ENCODE peak calls at places on chromosomes 5 and 9, in eight cellular contexts. A, M, X, O, U, Z, W and N are unnamed samples.

GRCh38 chr5:90640484-90641059 is 82.0 kb downstream of the ADGRV1 start:
- DNase-seq in A (no peak), M (peak; percentile 9), X (peak; percentile 65), O (no peak), U (no peak), Z (no peak), W (no peak), N (no peak)

GRCh38 chr5:172266071-172266675 is 17.4 kb downstream of the UBTD2 start:
- DNase-seq in A (no peak), M (peak; percentile 56), X (no peak), O (no peak), U (no peak), Z (no peak), W (no peak), N (no peak)

GRCh38 chr5:160020969-160021368 is 12.0 kb downstream of the TTC1 start:
- DNase-seq in A (no peak), M (peak; percentile 8), X (peak; percentile 25), O (no peak), U (no peak), Z (no peak), W (no peak), N (no peak)

GRCh38 chr9:109118802-109119438 is 827 bp downstream of the TMEM245 start:
- DNase-seq in A (no peak), M (no peak), X (peak; percentile 27), O (no peak), U (peak; percentile 21), Z (no peak), W (no peak), N (peak; percentile 84)

GRCh38 chr5:124574521-124575436 is 171.7 kb downstream of the ZNF608 start:
- DNase-seq in A (no peak), M (no peak), X (no peak), O (no peak), U (no peak), Z (no peak), W (no peak), N (no peak)

GRCh38 chr5:172321593-172321992 is 38.0 kb upstream of the UBTD2 start:
- DNase-seq in A (no peak), M (peak; percentile 55), X (no peak), O (no peak), U (no peak), Z (no peak), W (no peak), N (no peak)

GRCh38 chr9:77747163-77747562 is 99.0 kb upstream of the GNA14 start:
- DNase-seq in A (no peak), M (no peak), X (no peak), O (no peak), U (no peak), Z (no peak), W (no peak), N (no peak)

GRCh38 chr9:8724284-8725018 is 924.9 kb upstream of the DMAC1 start:
- DNase-seq in A (no peak), M (no peak), X (no peak), O (no peak), U (no peak), Z (no peak), W (no peak), N (no peak)

GRCh38 chr5:36305571-36306326 is 4.0 kb upstream of the RANBP3L start:
- DNase-seq in A (peak; percentile 38), M (peak; percentile 61), X (peak; percentile 64), O (no peak), U (peak; percentile 39), Z (no peak), W (peak; percentile 71), N (peak; percentile 39)

GRCh38 chr5:9622891-9623547 is 7.1 kb downstream of the TAS2R1 start:
- DNase-seq in A (no peak), M (peak; percentile 45), X (peak; percentile 77), O (peak; percentile 36), U (no peak), Z (no peak), W (no peak), N (no peak)

GRCh38 chr9:134669556-134669955 is 28.0 kb downstream of the COL5A1 start:
- DNase-seq in A (no peak), M (no peak), X (no peak), O (no peak), U (no peak), Z (no peak), W (no peak), N (peak; percentile 25)

GRCh38 chr9:109846781-109847180 is 66.8 kb downstream of the PALM2AKAP2 start:
- DNase-seq in A (no peak), M (no peak), X (no peak), O (no peak), U (peak; percentile 7), Z (no peak), W (no peak), N (no peak)

GRCh38 chr5:139271201-139272027 is 22.1 kb upstream of the MATR3 start:
- DNase-seq in A (peak; percentile 84), M (peak; percentile 84), X (peak; percentile 83), O (no peak), U (peak; percentile 84), Z (no peak), W (no peak), N (no peak)

GRCh38 chr9:73074176-73074708 is 77.4 kb upstream of the ANXA1 start:
- DNase-seq in A (peak; percentile 29), M (no peak), X (no peak), O (peak; percentile 62), U (no peak), Z (no peak), W (no peak), N (no peak)

GRCh38 chr5:168227001-168227400 is 64.4 kb upstream of the WWC1 start:
- DNase-seq in A (no peak), M (peak; percentile 80), X (no peak), O (no peak), U (no peak), Z (no peak), W (no peak), N (no peak)

GRCh38 chr5:91272858-91273257 is 110.3 kb downstream of the ARRDC3 start:
- DNase-seq in A (no peak), M (no peak), X (peak; percentile 71), O (no peak), U (no peak), Z (no peak), W (no peak), N (no peak)

GRCh38 chr9:112866662-112867274 is 23.9 kb downstream of the SLC46A2 start:
- DNase-seq in A (peak; percentile 25), M (peak; percentile 77), X (no peak), O (peak; percentile 52), U (no peak), Z (no peak), W (no peak), N (no peak)

GRCh38 chr5:131679911-131680310 is 44.9 kb upstream of the RAPGEF6 start:
- DNase-seq in A (peak; percentile 55), M (peak; percentile 11), X (peak; percentile 69), O (peak; percentile 68), U (peak; percentile 5), Z (no peak), W (no peak), N (no peak)

GRCh38 chr9:5596173-5596572 is 32.7 kb upstream of the RIC1 start:
- DNase-seq in A (peak; percentile 54), M (no peak), X (no peak), O (no peak), U (no peak), Z (no peak), W (no peak), N (no peak)

GRCh38 chr5:78601622-78602314 is 46.8 kb downstream of the LHFPL2 start:
- DNase-seq in A (no peak), M (no peak), X (peak; percentile 78), O (no peak), U (no peak), Z (no peak), W (no peak), N (no peak)

GRCh38 chr9:105069285-105070065 is 141.5 kb upstream of the ABCA1 start:
- DNase-seq in A (no peak), M (no peak), X (no peak), O (no peak), U (no peak), Z (no peak), W (no peak), N (no peak)

GRCh38 chr9:21334603-21334968 is 618 bp downstream of the KLHL9 start:
- DNase-seq in A (no peak), M (no peak), X (no peak), O (no peak), U (no peak), Z (no peak), W (no peak), N (no peak)

GRCh38 chr9:68750786-68751185 is 45.7 kb downstream of the PIP5K1B start:
- DNase-seq in A (no peak), M (peak; percentile 5), X (no peak), O (no peak), U (peak; percentile 71), Z (no peak), W (no peak), N (no peak)

GRCh38 chr9:16396389-16396788 is 474.1 kb downstream of the BNC2 start:
- DNase-seq in A (no peak), M (no peak), X (no peak), O (no peak), U (no peak), Z (no peak), W (no peak), N (no peak)

GRCh38 chr5:160390787-160391696 is 8.8 kb downstream of the FAM200C start:
- DNase-seq in A (no peak), M (peak; percentile 29), X (peak; percentile 42), O (no peak), U (peak; percentile 22), Z (no peak), W (no peak), N (no peak)

GRCh38 chr5:126096442-126096841 is 326.8 kb upstream of the GRAMD2B start:
- DNase-seq in A (no peak), M (no peak), X (no peak), O (no peak), U (no peak), Z (no peak), W (no peak), N (no peak)

GRCh38 chr9:31140316-31140715 is 1244.1 kb upstream of the ACO1 start:
- DNase-seq in A (no peak), M (peak; percentile 76), X (peak; percentile 70), O (no peak), U (peak; percentile 7), Z (no peak), W (no peak), N (no peak)

GRCh38 chr5:14854806-14855205 is 16.8 kb downstream of the ANKH start:
- DNase-seq in A (no peak), M (no peak), X (no peak), O (no peak), U (no peak), Z (no peak), W (no peak), N (no peak)

GRCh38 chr5:38607396-38607795 is 51.0 kb upstream of the LIFR start:
- DNase-seq in A (no peak), M (no peak), X (peak; percentile 94), O (peak; percentile 47), U (no peak), Z (no peak), W (no peak), N (no peak)

GRCh38 chr9:91904541-91905236 is 45.3 kb downstream of the ROR2 start:
- DNase-seq in A (no peak), M (no peak), X (no peak), O (no peak), U (no peak), Z (no peak), W (no peak), N (no peak)

GRCh38 chr9:131069699-131070098 is 26.6 kb upstream of the AIF1L start:
- DNase-seq in A (no peak), M (no peak), X (no peak), O (no peak), U (no peak), Z (no peak), W (no peak), N (no peak)

GRCh38 chr9:132892383-132892782 is 13.7 kb downstream of the SPACA9 start:
- DNase-seq in A (no peak), M (no peak), X (no peak), O (no peak), U (no peak), Z (no peak), W (no peak), N (no peak)

GRCh38 chr5:2524620-2525019 is 226.9 kb downstream of the IRX2 start:
- DNase-seq in A (no peak), M (no peak), X (no peak), O (no peak), U (no peak), Z (no peak), W (no peak), N (no peak)